ENCODE peak calls at places on chromosomes 2 and 18, in five cellular contexts. One of them, this sample, is unnamed.
A peak's percentile ranks its signal among the peaks of the same experiment; 100 is the strongest.

GRCh38 chr2:219912530-219912929 is 285.1 kb downstream of the SLC4A3 start:
- DNase-seq in GM23338: peak; percentile 6
- DNase-seq in cardiac muscle cell: peak; percentile 17
- DNase-seq in colonic mucosa: no peak
- DNase-seq in tibial nerve: no peak
- DNase-seq in this sample: no peak

GRCh38 chr2:45577426-45577825 is 33.6 kb downstream of the SRBD1 start:
- DNase-seq in colonic mucosa: no peak
- DNase-seq in GM23338: no peak
- DNase-seq in tibial nerve: no peak
- DNase-seq in cardiac muscle cell: no peak
- DNase-seq in this sample: no peak

GRCh38 chr2:98806266-98806697 is 75.3 kb upstream of the MGAT4A start:
- DNase-seq in colonic mucosa: no peak
- DNase-seq in tibial nerve: no peak
- DNase-seq in cardiac muscle cell: peak; percentile 48
- DNase-seq in GM23338: no peak
- DNase-seq in this sample: peak; percentile 87

GRCh38 chr2:75640621-75641121 is 5.9 kb upstream of the MRPL19 start:
- DNase-seq in cardiac muscle cell: peak; percentile 85
- DNase-seq in GM23338: peak; percentile 71
- DNase-seq in colonic mucosa: peak; percentile 46
- DNase-seq in tibial nerve: peak; percentile 33
- DNase-seq in this sample: peak; percentile 80

GRCh38 chr2:174902491-174903242 is 102.5 kb downstream of the CHN1 start:
- DNase-seq in tibial nerve: no peak
- DNase-seq in cardiac muscle cell: peak; percentile 64
- DNase-seq in colonic mucosa: no peak
- DNase-seq in GM23338: no peak
- DNase-seq in this sample: no peak

GRCh38 chr18:80252136-80252535 is 4.8 kb upstream of the PARD6G start:
- DNase-seq in tibial nerve: no peak
- DNase-seq in GM23338: no peak
- DNase-seq in colonic mucosa: no peak
- DNase-seq in cardiac muscle cell: peak; percentile 14
- DNase-seq in this sample: no peak

GRCh38 chr2:172999641-173000387 is 75.8 kb upstream of the MAP3K20 start:
- DNase-seq in GM23338: no peak
- DNase-seq in colonic mucosa: no peak
- DNase-seq in cardiac muscle cell: no peak
- DNase-seq in tibial nerve: no peak
- DNase-seq in this sample: no peak

GRCh38 chr2:208939852-208940251 is 484.0 kb upstream of the MAP2 start:
- DNase-seq in tibial nerve: no peak
- DNase-seq in cardiac muscle cell: no peak
- DNase-seq in colonic mucosa: no peak
- DNase-seq in GM23338: no peak
- DNase-seq in this sample: no peak

GRCh38 chr2:226673314-226673723 is 126.3 kb downstream of the IRS1 start:
- DNase-seq in colonic mucosa: peak; percentile 75
- DNase-seq in cardiac muscle cell: peak; percentile 91
- DNase-seq in tibial nerve: no peak
- DNase-seq in GM23338: no peak
- DNase-seq in this sample: no peak

GRCh38 chr2:88038263-88039105 is 17.1 kb downstream of the KRCC1 start:
- DNase-seq in colonic mucosa: no peak
- DNase-seq in cardiac muscle cell: peak; percentile 73
- DNase-seq in GM23338: no peak
- DNase-seq in tibial nerve: no peak
- DNase-seq in this sample: no peak

GRCh38 chr2:232937278-232937906 is 67.3 kb downstream of the SNORC start:
- DNase-seq in GM23338: no peak
- DNase-seq in cardiac muscle cell: peak; percentile 70
- DNase-seq in colonic mucosa: no peak
- DNase-seq in tibial nerve: no peak
- DNase-seq in this sample: no peak

GRCh38 chr2:171479154-171479814 is 43.0 kb upstream of the CYBRD1 start:
- DNase-seq in cardiac muscle cell: no peak
- DNase-seq in tibial nerve: no peak
- DNase-seq in GM23338: no peak
- DNase-seq in colonic mucosa: no peak
- DNase-seq in this sample: no peak

GRCh38 chr2:5777089-5777488 is 84.9 kb downstream of the SOX11 start:
- DNase-seq in tibial nerve: no peak
- DNase-seq in cardiac muscle cell: no peak
- DNase-seq in colonic mucosa: no peak
- DNase-seq in GM23338: no peak
- DNase-seq in this sample: no peak

GRCh38 chr18:33841221-33841967 is 263.4 kb downstream of the ASXL3 start:
- DNase-seq in tibial nerve: no peak
- DNase-seq in cardiac muscle cell: no peak
- DNase-seq in GM23338: peak; percentile 14
- DNase-seq in colonic mucosa: no peak
- DNase-seq in this sample: no peak

DNA sequence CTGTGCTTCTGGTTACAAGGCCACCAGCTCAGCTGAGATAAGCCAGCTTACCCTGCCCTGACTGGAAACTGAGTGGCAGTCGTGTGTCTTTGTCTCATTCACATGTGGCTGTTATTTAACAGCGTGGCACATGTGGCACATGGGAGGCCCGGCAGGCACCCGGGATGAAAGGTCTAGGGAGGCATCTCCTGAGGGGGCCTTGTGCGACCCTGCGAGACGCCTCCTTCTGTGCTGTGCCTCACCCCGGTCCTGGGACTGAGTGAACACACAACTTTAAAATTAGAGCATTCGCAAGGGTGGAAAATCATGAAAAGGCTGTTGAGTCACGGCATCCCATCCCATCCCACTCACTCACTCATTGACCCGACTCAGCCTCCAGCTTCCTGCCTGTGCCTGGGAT is 7.6 kb downstream of the ITGB1BP1 start:
- DNase-seq in cardiac muscle cell: no peak
- DNase-seq in tibial nerve: no peak
- DNase-seq in GM23338: no peak
- DNase-seq in colonic mucosa: no peak
- DNase-seq in this sample: no peak
- H3K4me1 ChIP-seq in cardiac muscle cell: peaks cover 9% of the 10 kb centered on the region
- H3K4me1 ChIP-seq in tibial nerve: peaks cover 15% of the 10 kb centered on the region
- H3K4me1 ChIP-seq in GM23338: no peaks in the 10 kb centered on the region
- H3K4me1 ChIP-seq in colonic mucosa: no peaks in the 10 kb centered on the region
- H3K4me1 ChIP-seq in this sample: peaks cover 7% of the 10 kb centered on the region

GRCh38 chr18:13613099-13613498 is 113.3 kb downstream of the FAM210A start:
- DNase-seq in cardiac muscle cell: no peak
- DNase-seq in tibial nerve: no peak
- DNase-seq in GM23338: no peak
- DNase-seq in colonic mucosa: no peak
- DNase-seq in this sample: no peak
- H3K4me1 ChIP-seq in cardiac muscle cell: peaks cover 34% of the 10 kb centered on the region
- H3K4me1 ChIP-seq in tibial nerve: peaks cover 20% of the 10 kb centered on the region
- H3K4me1 ChIP-seq in GM23338: peaks cover 11% of the 10 kb centered on the region
- H3K4me1 ChIP-seq in colonic mucosa: no peaks in the 10 kb centered on the region
- H3K4me1 ChIP-seq in this sample: peaks cover 24% of the 10 kb centered on the region

GRCh38 chr18:35507192-35507591 is 9.4 kb upstream of the INO80C start:
- DNase-seq in tibial nerve: no peak
- DNase-seq in GM23338: no peak
- DNase-seq in colonic mucosa: no peak
- DNase-seq in cardiac muscle cell: no peak
- DNase-seq in this sample: no peak
- H3K4me1 ChIP-seq in tibial nerve: no peaks in the 10 kb centered on the region
- H3K4me1 ChIP-seq in GM23338: no peaks in the 10 kb centered on the region
- H3K4me1 ChIP-seq in colonic mucosa: no peaks in the 10 kb centered on the region
- H3K4me1 ChIP-seq in cardiac muscle cell: no peaks in the 10 kb centered on the region
- H3K4me1 ChIP-seq in this sample: peaks cover 3% of the 10 kb centered on the region

GRCh38 chr2:197236816-197237215 is 73.8 kb downstream of the ANKRD44 start:
- DNase-seq in colonic mucosa: no peak
- DNase-seq in tibial nerve: no peak
- DNase-seq in cardiac muscle cell: no peak
- DNase-seq in GM23338: no peak
- DNase-seq in this sample: no peak
- H3K4me1 ChIP-seq in colonic mucosa: no peaks in the 10 kb centered on the region
- H3K4me1 ChIP-seq in tibial nerve: peaks cover 47% of the 10 kb centered on the region
- H3K4me1 ChIP-seq in cardiac muscle cell: no peaks in the 10 kb centered on the region
- H3K4me1 ChIP-seq in GM23338: no peaks in the 10 kb centered on the region
- H3K4me1 ChIP-seq in this sample: peaks cover 59% of the 10 kb centered on the region

GRCh38 chr18:51162617-51163016 is 34.9 kb downstream of the MEX3C start:
- DNase-seq in tibial nerve: no peak
- DNase-seq in colonic mucosa: no peak
- DNase-seq in GM23338: no peak
- DNase-seq in cardiac muscle cell: no peak
- DNase-seq in this sample: no peak
- H3K4me1 ChIP-seq in tibial nerve: no peaks in the 10 kb centered on the region
- H3K4me1 ChIP-seq in colonic mucosa: no peaks in the 10 kb centered on the region
- H3K4me1 ChIP-seq in GM23338: peaks cover 8% of the 10 kb centered on the region
- H3K4me1 ChIP-seq in cardiac muscle cell: no peaks in the 10 kb centered on the region
- H3K4me1 ChIP-seq in this sample: no peaks in the 10 kb centered on the region

GRCh38 chr2:12305931-12306330 is 410.8 kb upstream of the TRIB2 start:
- DNase-seq in cardiac muscle cell: no peak
- DNase-seq in tibial nerve: no peak
- DNase-seq in GM23338: no peak
- DNase-seq in colonic mucosa: no peak
- DNase-seq in this sample: no peak

GRCh38 chr2:12302691-12303090 is 414.0 kb upstream of the TRIB2 start:
- DNase-seq in cardiac muscle cell: no peak
- DNase-seq in colonic mucosa: no peak
- DNase-seq in GM23338: no peak
- DNase-seq in tibial nerve: no peak
- DNase-seq in this sample: no peak

GRCh38 chr2:12302140-12302539 is 414.6 kb upstream of the TRIB2 start:
- DNase-seq in GM23338: no peak
- DNase-seq in tibial nerve: no peak
- DNase-seq in colonic mucosa: no peak
- DNase-seq in cardiac muscle cell: no peak
- DNase-seq in this sample: no peak

GRCh38 chr2:12303181-12304030 is 413.3 kb upstream of the TRIB2 start:
- DNase-seq in GM23338: no peak
- DNase-seq in cardiac muscle cell: peak; percentile 92
- DNase-seq in tibial nerve: no peak
- DNase-seq in colonic mucosa: no peak
- DNase-seq in this sample: no peak

DNA sequence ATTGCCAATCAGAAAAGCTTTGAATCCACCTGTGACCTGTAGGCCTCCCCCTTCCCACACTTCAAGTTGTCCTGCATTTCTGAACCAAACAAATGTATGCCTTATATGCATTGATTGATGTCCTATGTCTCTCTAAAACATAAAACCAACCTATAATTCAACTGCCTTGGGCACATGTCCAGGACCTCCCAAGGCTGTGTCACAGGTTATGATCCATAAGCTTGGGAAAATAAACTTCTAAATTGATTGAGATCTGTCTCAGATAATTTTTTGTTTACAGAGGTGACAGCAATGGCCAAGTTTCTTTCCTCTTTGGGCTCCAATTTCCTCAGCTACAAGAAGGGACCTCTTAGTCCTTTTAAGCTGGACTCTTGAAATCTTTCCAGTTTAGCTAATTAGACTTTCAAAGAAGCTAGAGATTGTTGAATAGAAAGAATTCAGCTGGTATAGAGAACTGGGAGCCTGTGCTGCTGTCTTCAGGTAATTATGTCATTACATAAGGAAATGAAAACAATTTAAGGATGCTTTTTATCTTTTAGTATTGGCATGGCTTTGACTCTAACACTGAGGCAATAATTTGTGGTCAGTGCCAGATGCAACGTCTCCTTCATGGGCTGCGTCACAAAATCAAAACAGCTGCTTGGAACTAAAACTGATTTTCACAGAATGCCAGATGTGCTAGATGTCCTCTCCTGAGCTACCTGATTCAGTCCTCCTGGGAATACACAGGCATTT is 412.1 kb upstream of the TRIB2 start:
- DNase-seq in GM23338: no peak
- DNase-seq in tibial nerve: no peak
- DNase-seq in colonic mucosa: no peak
- DNase-seq in cardiac muscle cell: peak; percentile 76
- DNase-seq in this sample: no peak
- H3K4me1 ChIP-seq in GM23338: peaks cover 12% of the 10 kb centered on the region
- H3K4me1 ChIP-seq in tibial nerve: no peaks in the 10 kb centered on the region
- H3K4me1 ChIP-seq in colonic mucosa: no peaks in the 10 kb centered on the region
- H3K4me1 ChIP-seq in cardiac muscle cell: no peaks in the 10 kb centered on the region
- H3K4me1 ChIP-seq in this sample: peaks cover 6% of the 10 kb centered on the region